ENCODE peak calls at places on chromosome 12, in six cellular contexts. One of them, this sample, is unnamed.
A peak's percentile ranks its signal among the peaks of the same experiment; 100 is the strongest.

GRCh38 chr12:119176267-119177055 is 2.3 kb upstream of the HSPB8 start:
- DNase-seq in lower lobe of right lung: peak; percentile 84
- DNase-seq in uterus: peak; percentile 91
- DNase-seq in mucosa of descending colon: peak; percentile 67
- DNase-seq in heart right ventricle: peak; percentile 94
- DNase-seq in fibroblast of lung: peak; percentile 94
- DNase-seq in this sample: peak; percentile 69

GRCh38 chr12:17062296-17063061 is 456.5 kb upstream of the LMO3 start:
- DNase-seq in lower lobe of right lung: no peak
- DNase-seq in uterus: no peak
- DNase-seq in mucosa of descending colon: no peak
- DNase-seq in heart right ventricle: no peak
- DNase-seq in fibroblast of lung: no peak
- DNase-seq in this sample: no peak

GRCh38 chr12:89181271-89181920 is 170.9 kb downstream of the DUSP6 start:
- DNase-seq in lower lobe of right lung: no peak
- DNase-seq in uterus: no peak
- DNase-seq in mucosa of descending colon: no peak
- DNase-seq in heart right ventricle: no peak
- DNase-seq in fibroblast of lung: peak; percentile 73
- DNase-seq in this sample: peak; percentile 84

GRCh38 chr12:105921872-105922669 is 216.7 kb downstream of the NUAK1 start:
- DNase-seq in lower lobe of right lung: no peak
- DNase-seq in uterus: no peak
- DNase-seq in mucosa of descending colon: no peak
- DNase-seq in heart right ventricle: peak; percentile 32
- DNase-seq in fibroblast of lung: peak; percentile 60
- DNase-seq in this sample: no peak

GRCh38 chr12:96257550-96258392 is 63.6 kb downstream of the ELK3 start:
- DNase-seq in lower lobe of right lung: no peak
- DNase-seq in uterus: no peak
- DNase-seq in mucosa of descending colon: no peak
- DNase-seq in heart right ventricle: no peak
- DNase-seq in fibroblast of lung: peak; percentile 80
- DNase-seq in this sample: peak; percentile 57

GRCh38 chr12:124512667-124513296 is 54.6 kb downstream of the NCOR2 start:
- DNase-seq in lower lobe of right lung: peak; percentile 88
- DNase-seq in uterus: peak; percentile 88
- DNase-seq in mucosa of descending colon: peak; percentile 85
- DNase-seq in heart right ventricle: peak; percentile 90
- DNase-seq in fibroblast of lung: peak; percentile 93
- DNase-seq in this sample: peak; percentile 96

GRCh38 chr12:89947437-89948265 is 239.0 kb upstream of the ATP2B1 start:
- DNase-seq in lower lobe of right lung: no peak
- DNase-seq in uterus: peak; percentile 39
- DNase-seq in mucosa of descending colon: no peak
- DNase-seq in heart right ventricle: no peak
- DNase-seq in fibroblast of lung: peak; percentile 96
- DNase-seq in this sample: peak; percentile 96

GRCh38 chr12:46682148-46682547 is 143.6 kb downstream of the SLC38A4 start:
- DNase-seq in lower lobe of right lung: no peak
- DNase-seq in uterus: no peak
- DNase-seq in mucosa of descending colon: no peak
- DNase-seq in heart right ventricle: no peak
- DNase-seq in fibroblast of lung: no peak
- DNase-seq in this sample: no peak

GRCh38 chr12:2443766-2444165 is 351.0 kb upstream of the FKBP4 start:
- DNase-seq in lower lobe of right lung: no peak
- DNase-seq in uterus: no peak
- DNase-seq in mucosa of descending colon: no peak
- DNase-seq in heart right ventricle: no peak
- DNase-seq in fibroblast of lung: no peak
- DNase-seq in this sample: no peak

GRCh38 chr12:124954771-124955170 is 34.2 kb downstream of the DHX37 start:
- DNase-seq in lower lobe of right lung: no peak
- DNase-seq in uterus: no peak
- DNase-seq in mucosa of descending colon: no peak
- DNase-seq in heart right ventricle: no peak
- DNase-seq in fibroblast of lung: no peak
- DNase-seq in this sample: no peak

GRCh38 chr12:13195244-13195643 is 1.3 kb upstream of the EMP1 start:
- DNase-seq in lower lobe of right lung: no peak
- DNase-seq in uterus: no peak
- DNase-seq in mucosa of descending colon: no peak
- DNase-seq in heart right ventricle: no peak
- DNase-seq in fibroblast of lung: no peak
- DNase-seq in this sample: no peak

GRCh38 chr12:91019455-91019854 is 14.7 kb upstream of the EPYC start:
- DNase-seq in lower lobe of right lung: no peak
- DNase-seq in uterus: no peak
- DNase-seq in mucosa of descending colon: no peak
- DNase-seq in heart right ventricle: no peak
- DNase-seq in fibroblast of lung: no peak
- DNase-seq in this sample: no peak

GRCh38 chr12:132812631-132813305 is 15.9 kb downstream of the GOLGA3 start:
- DNase-seq in lower lobe of right lung: no peak
- DNase-seq in uterus: no peak
- DNase-seq in mucosa of descending colon: no peak
- DNase-seq in heart right ventricle: no peak
- DNase-seq in fibroblast of lung: peak; percentile 84
- DNase-seq in this sample: no peak

GRCh38 chr12:63212316-63212715 is 61.3 kb upstream of the AVPR1A start:
- DNase-seq in lower lobe of right lung: no peak
- DNase-seq in uterus: no peak
- DNase-seq in mucosa of descending colon: no peak
- DNase-seq in heart right ventricle: no peak
- DNase-seq in fibroblast of lung: no peak
- DNase-seq in this sample: no peak

GRCh38 chr12:82412246-82412645 is 53.9 kb downstream of the METTL25 start:
- DNase-seq in lower lobe of right lung: no peak
- DNase-seq in uterus: no peak
- DNase-seq in mucosa of descending colon: no peak
- DNase-seq in heart right ventricle: no peak
- DNase-seq in fibroblast of lung: no peak
- DNase-seq in this sample: no peak

GRCh38 chr12:47730341-47730744 is 5.1 kb upstream of the ENDOU start:
- DNase-seq in lower lobe of right lung: no peak
- DNase-seq in uterus: no peak
- DNase-seq in mucosa of descending colon: no peak
- DNase-seq in heart right ventricle: no peak
- DNase-seq in fibroblast of lung: peak; percentile 8
- DNase-seq in this sample: no peak

GRCh38 chr12:65277994-65278575 is 398 bp upstream of the MSRB3 start:
- DNase-seq in lower lobe of right lung: no peak
- DNase-seq in uterus: no peak
- DNase-seq in mucosa of descending colon: no peak
- DNase-seq in heart right ventricle: no peak
- DNase-seq in fibroblast of lung: no peak
- DNase-seq in this sample: no peak

GRCh38 chr12:69527506-69528272 is 57.5 kb downstream of the FRS2 start:
- DNase-seq in lower lobe of right lung: no peak
- DNase-seq in uterus: no peak
- DNase-seq in mucosa of descending colon: no peak
- DNase-seq in heart right ventricle: no peak
- DNase-seq in fibroblast of lung: peak; percentile 68
- DNase-seq in this sample: peak; percentile 33

GRCh38 chr12:54012631-54013398 is 4.0 kb downstream of the HOXC8 start:
- DNase-seq in lower lobe of right lung: no peak
- DNase-seq in uterus: no peak
- DNase-seq in mucosa of descending colon: no peak
- DNase-seq in heart right ventricle: no peak
- DNase-seq in fibroblast of lung: no peak
- DNase-seq in this sample: no peak

GRCh38 chr12:102879144-102879763 is 37.8 kb downstream of the PAH start:
- DNase-seq in lower lobe of right lung: peak; percentile 52
- DNase-seq in uterus: peak; percentile 53
- DNase-seq in mucosa of descending colon: no peak
- DNase-seq in heart right ventricle: no peak
- DNase-seq in fibroblast of lung: peak; percentile 8
- DNase-seq in this sample: no peak

GRCh38 chr12:12870454-12870853 is 20.9 kb upstream of the GPRC5A start:
- DNase-seq in lower lobe of right lung: no peak
- DNase-seq in uterus: no peak
- DNase-seq in mucosa of descending colon: no peak
- DNase-seq in heart right ventricle: no peak
- DNase-seq in fibroblast of lung: peak; percentile 90
- DNase-seq in this sample: peak; percentile 84

GRCh38 chr12:83826112-83826511 is 1086.5 kb downstream of the SLC6A15 start:
- DNase-seq in lower lobe of right lung: no peak
- DNase-seq in uterus: no peak
- DNase-seq in mucosa of descending colon: no peak
- DNase-seq in heart right ventricle: no peak
- DNase-seq in fibroblast of lung: peak; percentile 49
- DNase-seq in this sample: peak; percentile 8

GRCh38 chr12:57309420-57309819 is 58.4 kb upstream of the STAC3 start:
- DNase-seq in lower lobe of right lung: no peak
- DNase-seq in uterus: no peak
- DNase-seq in mucosa of descending colon: no peak
- DNase-seq in heart right ventricle: no peak
- DNase-seq in fibroblast of lung: peak; percentile 39
- DNase-seq in this sample: peak; percentile 48

GRCh38 chr12:109127533-109128242 is 11.3 kb downstream of the ACACB start:
- DNase-seq in lower lobe of right lung: no peak
- DNase-seq in uterus: no peak
- DNase-seq in mucosa of descending colon: no peak
- DNase-seq in heart right ventricle: no peak
- DNase-seq in fibroblast of lung: no peak
- DNase-seq in this sample: no peak
- H3K4me1 ChIP-seq in lower lobe of right lung: no peaks in the 10 kb centered on the region
- H3K4me1 ChIP-seq in uterus: no peaks in the 10 kb centered on the region
- H3K4me1 ChIP-seq in mucosa of descending colon: no peaks in the 10 kb centered on the region
- H3K4me1 ChIP-seq in heart right ventricle: peaks cover 16% of the 10 kb centered on the region
- H3K4me1 ChIP-seq in fibroblast of lung: no peaks in the 10 kb centered on the region
- H3K4me1 ChIP-seq in this sample: no peaks in the 10 kb centered on the region

GRCh38 chr12:130762319-130762675 is 46.2 kb upstream of the RIMBP2 start:
- DNase-seq in lower lobe of right lung: no peak
- DNase-seq in uterus: no peak
- DNase-seq in mucosa of descending colon: no peak
- DNase-seq in heart right ventricle: no peak
- DNase-seq in fibroblast of lung: no peak
- DNase-seq in this sample: no peak

GRCh38 chr12:130764475-130765185 is 48.5 kb upstream of the RIMBP2 start:
- DNase-seq in lower lobe of right lung: no peak
- DNase-seq in uterus: no peak
- DNase-seq in mucosa of descending colon: no peak
- DNase-seq in heart right ventricle: no peak
- DNase-seq in fibroblast of lung: peak; percentile 53
- DNase-seq in this sample: peak; percentile 15

GRCh38 chr12:130765186-130765659 is 49.1 kb upstream of the RIMBP2 start:
- DNase-seq in lower lobe of right lung: no peak
- DNase-seq in uterus: no peak
- DNase-seq in mucosa of descending colon: no peak
- DNase-seq in heart right ventricle: no peak
- DNase-seq in fibroblast of lung: peak; percentile 40
- DNase-seq in this sample: peak; percentile 8

GRCh38 chr12:130764073-130764472 is 48.0 kb upstream of the RIMBP2 start:
- DNase-seq in lower lobe of right lung: no peak
- DNase-seq in uterus: no peak
- DNase-seq in mucosa of descending colon: no peak
- DNase-seq in heart right ventricle: no peak
- DNase-seq in fibroblast of lung: peak; percentile 33
- DNase-seq in this sample: peak; percentile 7

GRCh38 chr12:130761537-130762318 is 45.6 kb upstream of the RIMBP2 start:
- DNase-seq in lower lobe of right lung: no peak
- DNase-seq in uterus: peak; percentile 32
- DNase-seq in mucosa of descending colon: peak; percentile 57
- DNase-seq in heart right ventricle: peak; percentile 28
- DNase-seq in fibroblast of lung: peak; percentile 61
- DNase-seq in this sample: no peak
- TF ChIP-seq CTCF in lower lobe of right lung: peak; percentile 36
- TF ChIP-seq CTCF in uterus: peak; percentile 5
- TF ChIP-seq CTCF in mucosa of descending colon: no peak
- TF ChIP-seq CTCF in heart right ventricle: peak; percentile 54
- TF ChIP-seq CTCF in fibroblast of lung: peak; percentile 64
- TF ChIP-seq CTCF in this sample: no peak

DNA sequence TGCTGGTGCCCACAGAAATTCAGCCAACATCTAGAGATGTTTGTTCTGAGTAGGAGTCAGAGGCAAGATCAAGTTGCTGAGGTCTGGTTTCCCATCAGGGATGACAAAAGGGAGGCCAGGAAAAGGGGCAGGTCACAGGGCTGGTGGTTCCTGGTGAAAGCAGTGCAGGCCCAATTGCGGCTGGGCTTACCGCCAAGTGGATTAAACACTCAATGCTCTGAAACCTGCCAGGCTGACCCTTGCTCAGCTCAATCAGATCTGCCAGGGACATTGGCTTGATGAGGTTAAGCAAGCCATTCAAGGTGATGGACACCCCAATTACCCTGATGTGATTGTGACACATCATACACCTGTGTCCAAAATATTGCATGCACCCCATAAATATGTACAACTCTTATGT is 5.5 kb upstream of the OAS1 start:
- DNase-seq in lower lobe of right lung: no peak
- DNase-seq in uterus: no peak
- DNase-seq in mucosa of descending colon: peak; percentile 78
- DNase-seq in heart right ventricle: no peak
- DNase-seq in fibroblast of lung: no peak
- DNase-seq in this sample: peak; percentile 12
- H3K4me1 ChIP-seq in lower lobe of right lung: peaks cover 21% of the 10 kb centered on the region
- H3K4me1 ChIP-seq in uterus: peaks cover 4% of the 10 kb centered on the region
- H3K4me1 ChIP-seq in mucosa of descending colon: peaks cover 35% of the 10 kb centered on the region
- H3K4me1 ChIP-seq in heart right ventricle: peaks cover 5% of the 10 kb centered on the region
- H3K4me1 ChIP-seq in fibroblast of lung: no peaks in the 10 kb centered on the region
- H3K4me1 ChIP-seq in this sample: peaks cover 43% of the 10 kb centered on the region

GRCh38 chr12:113196582-113196981 is 11.1 kb downstream of the RITA1 start:
- DNase-seq in lower lobe of right lung: no peak
- DNase-seq in uterus: no peak
- DNase-seq in mucosa of descending colon: no peak
- DNase-seq in heart right ventricle: no peak
- DNase-seq in fibroblast of lung: no peak
- DNase-seq in this sample: no peak

GRCh38 chr12:113198286-113198685 is 12.8 kb downstream of the RITA1 start:
- DNase-seq in lower lobe of right lung: no peak
- DNase-seq in uterus: no peak
- DNase-seq in mucosa of descending colon: no peak
- DNase-seq in heart right ventricle: no peak
- DNase-seq in fibroblast of lung: no peak
- DNase-seq in this sample: no peak

GRCh38 chr12:113195598-113195997 is 10.1 kb downstream of the RITA1 start:
- DNase-seq in lower lobe of right lung: no peak
- DNase-seq in uterus: no peak
- DNase-seq in mucosa of descending colon: no peak
- DNase-seq in heart right ventricle: no peak
- DNase-seq in fibroblast of lung: no peak
- DNase-seq in this sample: no peak

GRCh38 chr12:113197518-113198077 is 12.1 kb downstream of the RITA1 start:
- DNase-seq in lower lobe of right lung: no peak
- DNase-seq in uterus: no peak
- DNase-seq in mucosa of descending colon: no peak
- DNase-seq in heart right ventricle: no peak
- DNase-seq in fibroblast of lung: no peak
- DNase-seq in this sample: no peak

DNA sequence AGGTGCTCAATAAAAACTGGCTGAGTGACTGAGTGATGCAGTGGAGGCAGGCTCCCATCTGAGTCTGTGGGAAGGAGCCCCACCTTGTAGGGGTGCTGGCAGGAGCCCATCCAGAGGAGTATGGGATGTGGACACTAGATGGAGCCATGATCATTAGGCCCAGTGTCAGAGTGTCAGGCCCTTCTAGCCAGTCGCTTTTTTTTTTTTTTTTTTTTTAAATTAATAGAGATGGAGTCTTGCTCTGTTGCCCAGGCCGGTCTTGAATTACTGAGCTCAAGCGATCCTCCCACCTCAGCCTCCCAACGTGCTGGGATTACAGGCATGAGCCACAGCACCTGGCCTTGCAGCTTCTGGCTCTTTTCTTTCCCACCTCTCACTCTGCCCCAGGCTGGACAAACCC is 11.5 kb downstream of the RITA1 start:
- DNase-seq in lower lobe of right lung: no peak
- DNase-seq in uterus: peak; percentile 73
- DNase-seq in mucosa of descending colon: peak; percentile 68
- DNase-seq in heart right ventricle: peak; percentile 80
- DNase-seq in fibroblast of lung: peak; percentile 85
- DNase-seq in this sample: peak; percentile 82
- TF ChIP-seq CTCF in lower lobe of right lung: peak; percentile 73
- TF ChIP-seq CTCF in uterus: peak; percentile 64
- TF ChIP-seq CTCF in mucosa of descending colon: no peak
- TF ChIP-seq CTCF in heart right ventricle: peak; percentile 84
- TF ChIP-seq CTCF in fibroblast of lung: peak; percentile 77
- TF ChIP-seq CTCF in this sample: peak; percentile 81